ENCODE peak calls at places on chromosomes 4 and X, in six cellular contexts. Q, X, Z, W, E and J are unnamed samples.

GRCh38 chrX:105876658-105877057 is 54.3 kb downstream of the NRK start:
- DNase-seq in Z (no peak), Q (no peak), W (peak), X (no peak), E (no peak), J (no peak)

GRCh38 chr4:150178161-150178560 is 99.9 kb downstream of the DCLK2 start:
- DNase-seq in X (no peak), Z (no peak), W (no peak), Q (no peak), E (no peak), J (no peak)

GRCh38 chrX:10280061-10280460 is 123.3 kb downstream of the CLCN4 start:
- DNase-seq in E (no peak), W (no peak), X (no peak), Q (peak), Z (no peak), J (no peak)

GRCh38 chr4:60805500-60806313 is 394.4 kb upstream of the ADGRL3 start:
- DNase-seq in Z (no peak), Q (peak), W (peak), E (no peak), X (no peak), J (peak)

GRCh38 chr4:120139392-120139791 is 72.7 kb upstream of the MAD2L1 start:
- DNase-seq in X (no peak), E (no peak), Q (no peak), W (no peak), Z (no peak), J (no peak)

GRCh38 chr4:89403826-89404225 is 96.2 kb upstream of the GPRIN3 start:
- DNase-seq in Q (no peak), W (no peak), Z (no peak), E (no peak), X (no peak), J (no peak)

GRCh38 chrX:122196338-122196737 is 987.7 kb upstream of the GRIA3 start:
- DNase-seq in Z (no peak), X (no peak), Q (no peak), E (no peak), W (no peak), J (no peak)

GRCh38 chr4:181897935-181898334 is 345.3 kb upstream of the TENM3 start:
- DNase-seq in E (no peak), W (no peak), X (no peak), Q (no peak), Z (no peak), J (no peak)

GRCh38 chr4:187827631-187828030 is 167.9 kb upstream of the ZFP42 start:
- DNase-seq in W (no peak), E (no peak), Q (no peak), X (no peak), Z (no peak), J (no peak)

GRCh38 chrX:107552976-107553375 is 75.3 kb upstream of the PRPS1 start:
- DNase-seq in Z (no peak), Q (no peak), W (no peak), X (no peak), E (no peak), J (no peak)

GRCh38 chrX:125646195-125646594 is 326.5 kb downstream of the TEX13C start:
- DNase-seq in Z (no peak), E (peak), X (no peak), Q (no peak), W (no peak), J (no peak)

GRCh38 chr4:71270901-71271300 is 67.9 kb upstream of the SLC4A4 start:
- DNase-seq in Q (peak), Z (no peak), E (peak), X (peak), W (peak), J (peak)

GRCh38 chrX:138886769-138887168 is 175.3 kb upstream of the FGF13 start:
- DNase-seq in X (no peak), E (no peak), Q (no peak), Z (no peak), W (no peak), J (no peak)

GRCh38 chrX:108671526-108671925 is 64.8 kb downstream of the IRS4 start:
- DNase-seq in X (no peak), Z (no peak), E (no peak), W (no peak), Q (no peak), J (no peak)

GRCh38 chr4:91282217-91282616 is 1021.5 kb upstream of the GRID2 start:
- DNase-seq in Q (no peak), X (no peak), E (no peak), Z (no peak), W (no peak), J (no peak)

GRCh38 chr4:115720611-115721010 is 607.2 kb upstream of the NDST4 start:
- DNase-seq in Z (no peak), Q (no peak), E (no peak), X (no peak), W (no peak), J (no peak)

GRCh38 chrX:107480272-107480671 is 30.8 kb downstream of the FRMPD3 start:
- DNase-seq in Z (no peak), W (no peak), Q (no peak), E (no peak), X (no peak), J (no peak)